ENCODE peak calls at places on chromosomes 1 and 21, in six cellular contexts. Y is cardiac muscle cell, O is astrocyte of the cerebellum, U is DND-41, A is prostate gland, K is esophagus squamous epithelium. P is an unnamed sample.

GRCh38 chr1:200968469-200969410 is 54.8 kb downstream of the KIF21B start:
- DNase-seq in Y (no peak), O (no peak), U (no peak), A (no peak), K (no peak), P (no peak)

GRCh38 chr1:153548722-153549695 is at the start of gene S100A3:
- DNase-seq in Y (no peak), O (no peak), U (no peak), A (no peak), K (no peak), P (no peak)

GRCh38 chr1:67824771-67825170 is 8.5 kb downstream of the GNG12 start:
- DNase-seq in Y (no peak), O (no peak), U (no peak), A (no peak), K (no peak), P (no peak)

GRCh38 chr1:21295059-21295401 is 4.8 kb upstream of the ECE1 start:
- DNase-seq in Y (no peak), O (no peak), U (no peak), A (no peak), K (no peak), P (no peak)

GRCh38 chr1:107748529-107748928 is 216.5 kb downstream of the VAV3 start:
- DNase-seq in Y (peak; percentile 34), O (peak; percentile 9), U (no peak), A (no peak), K (no peak), P (no peak)

GRCh38 chr1:45789601-45790000 is 13.8 kb upstream of the MAST2 start:
- DNase-seq in Y (no peak), O (no peak), U (no peak), A (no peak), K (no peak), P (no peak)

GRCh38 chr1:111505641-111506119 is 2.2 kb upstream of the ADORA3 start:
- DNase-seq in Y (no peak), O (no peak), U (no peak), A (no peak), K (no peak), P (peak; percentile 55)

GRCh38 chr1:156112276-156113137 is 2.0 kb upstream of the LMNA start:
- DNase-seq in Y (no peak), O (no peak), U (no peak), A (no peak), K (no peak), P (no peak)

GRCh38 chr1:61080408-61081134 is 1.8 kb upstream of the NFIA start:
- DNase-seq in Y (peak; percentile 18), O (no peak), U (no peak), A (no peak), K (no peak), P (no peak)

GRCh38 chr1:107941123-107941522 is 23.9 kb downstream of the VAV3 start:
- DNase-seq in Y (no peak), O (no peak), U (no peak), A (no peak), K (no peak), P (no peak)

GRCh38 chr1:171983584-171983983 is 142.3 kb downstream of the DNM3 start:
- DNase-seq in Y (no peak), O (peak; percentile 28), U (no peak), A (no peak), K (no peak), P (no peak)

GRCh38 chr1:154886281-154887036 is 16.4 kb upstream of the KCNN3 start:
- DNase-seq in Y (no peak), O (no peak), U (no peak), A (no peak), K (no peak), P (no peak)

GRCh38 chr1:44012411-44012810 is 18.9 kb downstream of the SLC6A9 start:
- DNase-seq in Y (no peak), O (no peak), U (no peak), A (no peak), K (no peak), P (no peak)

GRCh38 chr1:9289724-9290493 is 2.8 kb upstream of the SPSB1 start:
- DNase-seq in Y (no peak), O (no peak), U (peak; percentile 34), A (peak; percentile 27), K (no peak), P (no peak)

GRCh38 chr1:29113407-29114117 is 10.1 kb downstream of the TMEM200B start:
- DNase-seq in Y (no peak), O (no peak), U (no peak), A (no peak), K (no peak), P (no peak)

GRCh38 chr1:6367381-6368007 is 26.1 kb downstream of the ACOT7 start:
- DNase-seq in Y (no peak), O (no peak), U (no peak), A (no peak), K (no peak), P (no peak)

GRCh38 chr1:86247553-86248279 is 91.1 kb upstream of the COL24A1 start:
- DNase-seq in Y (no peak), O (peak; percentile 6), U (no peak), A (no peak), K (no peak), P (no peak)

GRCh38 chr21:32378956-32379355 is 13.9 kb downstream of the URB1 start:
- DNase-seq in Y (no peak), O (no peak), U (no peak), A (no peak), K (no peak), P (no peak)

GRCh38 chr1:111474106-111474505 is 322 bp downstream of the C1orf162 start:
- DNase-seq in Y (no peak), O (no peak), U (no peak), A (no peak), K (no peak), P (no peak)

GRCh38 chr1:184222561-184223157 is 164.2 kb upstream of the C1orf21 start:
- DNase-seq in Y (peak; percentile 52), O (no peak), U (peak; percentile 42), A (peak; percentile 20), K (no peak), P (no peak)

GRCh38 chr1:209577346-209577745 is 6.2 kb upstream of the CAMK1G start:
- DNase-seq in Y (no peak), O (no peak), U (no peak), A (no peak), K (no peak), P (no peak)

DNA sequence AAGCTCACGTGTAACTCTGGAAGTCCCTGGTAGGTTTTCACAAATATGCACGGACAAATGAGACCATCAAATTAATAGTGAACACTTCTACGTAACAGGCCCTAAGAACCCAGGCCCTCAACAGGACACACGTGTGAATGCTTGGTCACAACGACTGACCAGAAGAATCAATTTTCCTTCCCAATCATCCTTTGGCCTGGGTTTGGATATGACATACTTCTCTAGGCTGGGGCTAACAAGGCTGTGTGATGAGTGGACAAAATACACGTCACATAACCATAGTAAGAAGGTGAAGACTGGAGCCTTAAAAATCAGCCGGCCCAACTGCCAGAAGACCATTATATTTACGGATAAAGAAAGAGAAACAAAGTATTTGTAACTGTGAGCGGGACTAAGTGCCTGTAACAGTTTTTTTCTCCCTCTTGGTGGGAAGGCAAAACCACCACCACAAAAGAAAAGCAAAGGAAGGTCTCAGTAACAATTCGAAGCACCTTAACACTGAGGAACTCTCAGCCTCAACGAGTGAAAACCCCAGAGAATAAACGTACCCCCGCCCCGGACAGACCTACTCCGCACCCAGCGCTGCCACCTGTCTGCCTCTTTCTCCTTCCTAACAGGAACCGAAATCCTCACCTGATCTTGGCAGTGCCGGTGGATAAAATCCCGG is 450 bp downstream of the SDE2 start:
- DNase-seq in Y (no peak), O (no peak), U (no peak), A (no peak), K (no peak), P (no peak)
- TF ChIP-seq CTCF in Y (no peak), O (no peak), U (no peak), A (peak; percentile 40), K (no peak), P (no peak)

DNA sequence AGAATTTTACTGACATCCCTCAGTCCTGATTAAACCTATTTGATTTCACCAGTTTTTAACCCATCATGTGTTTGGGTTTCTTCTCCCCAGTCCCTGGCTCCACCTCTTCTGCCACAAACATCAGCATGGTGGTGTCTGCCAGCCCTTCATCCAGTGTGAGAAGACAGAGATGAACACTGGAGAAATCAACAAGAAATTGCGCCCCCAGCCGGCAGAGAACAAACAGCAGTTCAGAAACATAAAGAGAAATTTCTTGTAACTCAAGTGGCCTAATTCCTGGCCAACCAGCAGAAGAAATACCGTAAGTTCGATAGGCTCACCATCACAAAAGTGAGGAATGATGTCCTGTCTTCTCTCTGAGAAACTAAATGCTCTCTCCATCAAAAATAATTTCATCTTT is 18.3 kb downstream of the S100A11 start:
- DNase-seq in Y (peak; percentile 46), O (no peak), U (no peak), A (no peak), K (no peak), P (no peak)
- TF ChIP-seq CTCF in Y (peak; percentile 31), O (peak; percentile 12), U (no peak), A (no peak), K (no peak), P (no peak)

GRCh38 chr21:42440187-42440792 is 36.6 kb downstream of the UBASH3A start:
- DNase-seq in Y (no peak), O (no peak), U (no peak), A (no peak), K (no peak), P (peak; percentile 4)

GRCh38 chr21:42436914-42437313 is 33.2 kb downstream of the UBASH3A start:
- DNase-seq in Y (no peak), O (no peak), U (no peak), A (no peak), K (no peak), P (no peak)

GRCh38 chr21:42439284-42440186 is 35.8 kb downstream of the UBASH3A start:
- DNase-seq in Y (no peak), O (no peak), U (no peak), A (no peak), K (no peak), P (peak; percentile 12)

GRCh38 chr21:42437786-42438185 is 34.1 kb downstream of the UBASH3A start:
- DNase-seq in Y (peak; percentile 82), O (no peak), U (no peak), A (no peak), K (no peak), P (no peak)

DNA sequence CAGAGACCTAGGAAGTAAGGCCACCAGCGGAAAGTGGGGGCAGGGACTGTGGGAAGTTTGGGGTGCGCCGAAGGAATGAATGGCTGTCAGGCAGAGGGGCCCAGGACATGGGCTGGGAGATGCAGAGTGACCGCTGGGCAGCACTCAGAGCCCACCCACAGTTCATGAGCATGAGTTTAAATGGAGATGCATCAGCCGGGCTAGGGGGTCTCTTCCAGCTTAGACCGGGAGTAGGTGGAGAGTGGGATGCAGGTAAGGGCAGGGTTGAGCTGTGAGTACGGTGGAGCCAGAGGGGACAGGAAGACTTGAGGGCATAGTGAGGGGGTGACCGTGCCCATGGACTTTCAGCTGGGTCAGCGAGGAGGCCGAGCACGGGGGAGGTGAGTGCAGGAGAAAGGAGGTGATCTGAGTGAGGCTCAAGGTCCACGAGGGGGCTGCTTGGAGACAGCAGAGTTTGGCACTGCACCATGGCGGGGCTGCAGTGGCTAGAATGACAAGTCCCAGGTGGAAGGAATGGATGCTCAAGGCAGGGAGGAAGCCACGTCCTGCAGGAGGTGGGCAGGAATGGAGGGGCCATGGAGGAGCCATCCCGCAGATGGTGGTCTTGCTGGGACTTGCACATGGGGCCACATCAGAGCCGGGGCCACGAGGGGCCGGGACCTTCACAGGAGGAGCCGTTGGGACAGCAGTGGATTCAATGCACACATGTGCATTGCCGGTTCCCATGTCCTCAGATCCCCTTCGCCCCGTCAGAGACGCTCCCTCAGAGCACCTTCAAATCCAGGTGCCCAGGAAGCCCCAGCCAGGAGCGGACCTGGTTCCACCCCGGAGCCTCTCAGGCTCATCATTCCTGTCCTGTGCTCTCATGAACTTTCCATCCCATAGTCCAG is 34.9 kb downstream of the UBASH3A start:
- DNase-seq in Y (no peak), O (no peak), U (no peak), A (no peak), K (no peak), P (peak; percentile 12)
- TF ChIP-seq CTCF in Y (no peak), O (no peak), U (no peak), A (no peak), K (no peak), P (no peak)

GRCh38 chr1:59427155-59427554 is 130.3 kb downstream of the FGGY start:
- DNase-seq in Y (peak; percentile 17), O (no peak), U (peak; percentile 42), A (no peak), K (no peak), P (no peak)
- TF ChIP-seq CTCF in Y (no peak), O (no peak), U (no peak), A (no peak), K (no peak), P (no peak)